ENCODE peak calls at places on chromosomes 11 and 22, in four cellular contexts. One of them, this sample, is unnamed.

GRCh38 chr11:134120921-134121526 is 52.2 kb downstream of the JAM3 start:
- DNase-seq in tibial nerve: peak
- DNase-seq in A549: no peak
- DNase-seq in CD4-positive, CD25-positive, alpha-beta regulatory T cell: no peak
- DNase-seq in this sample: peak

GRCh38 chr22:40668611-40669390 is 10.5 kb upstream of the MCHR1 start:
- DNase-seq in tibial nerve: no peak
- DNase-seq in A549: peak
- DNase-seq in CD4-positive, CD25-positive, alpha-beta regulatory T cell: no peak
- DNase-seq in this sample: no peak

GRCh38 chr11:115613986-115614625 is 109.9 kb upstream of the CADM1 start:
- DNase-seq in tibial nerve: no peak
- DNase-seq in A549: peak
- DNase-seq in CD4-positive, CD25-positive, alpha-beta regulatory T cell: no peak
- DNase-seq in this sample: no peak

GRCh38 chr11:1820463-1821325 is 14.1 kb upstream of the SYT8 start:
- DNase-seq in tibial nerve: no peak
- DNase-seq in A549: no peak
- DNase-seq in CD4-positive, CD25-positive, alpha-beta regulatory T cell: no peak
- DNase-seq in this sample: no peak

GRCh38 chr22:38260760-38261477 is 11.9 kb downstream of the TMEM184B start:
- DNase-seq in tibial nerve: no peak
- DNase-seq in A549: no peak
- DNase-seq in CD4-positive, CD25-positive, alpha-beta regulatory T cell: no peak
- DNase-seq in this sample: no peak

GRCh38 chr22:29069476-29069875 is 3.4 kb upstream of the KREMEN1 start:
- DNase-seq in tibial nerve: no peak
- DNase-seq in A549: no peak
- DNase-seq in CD4-positive, CD25-positive, alpha-beta regulatory T cell: no peak
- DNase-seq in this sample: no peak

GRCh38 chr11:118652681-118653181 is 26.7 kb downstream of the TREH start:
- DNase-seq in tibial nerve: no peak
- DNase-seq in A549: no peak
- DNase-seq in CD4-positive, CD25-positive, alpha-beta regulatory T cell: no peak
- DNase-seq in this sample: no peak

GRCh38 chr11:94473177-94473799 is 20.4 kb downstream of the MRE11 start:
- DNase-seq in tibial nerve: no peak
- DNase-seq in A549: no peak
- DNase-seq in CD4-positive, CD25-positive, alpha-beta regulatory T cell: no peak
- DNase-seq in this sample: no peak

GRCh38 chr22:43475549-43476076 is 63.8 kb downstream of the MPPED1 start:
- DNase-seq in tibial nerve: no peak
- DNase-seq in A549: no peak
- DNase-seq in CD4-positive, CD25-positive, alpha-beta regulatory T cell: no peak
- DNase-seq in this sample: no peak

GRCh38 chr22:26624788-26625187 is 3.0 kb downstream of the CRYBA4 start:
- DNase-seq in tibial nerve: no peak
- DNase-seq in A549: no peak
- DNase-seq in CD4-positive, CD25-positive, alpha-beta regulatory T cell: no peak
- DNase-seq in this sample: no peak

GRCh38 chr11:75969626-75970308 is 154.8 kb downstream of the UVRAG start:
- DNase-seq in tibial nerve: no peak
- DNase-seq in A549: no peak
- DNase-seq in CD4-positive, CD25-positive, alpha-beta regulatory T cell: no peak
- DNase-seq in this sample: no peak

GRCh38 chr11:43879789-43880639 is 617 bp upstream of the ALKBH3 start:
- DNase-seq in tibial nerve: no peak
- DNase-seq in A549: no peak
- DNase-seq in CD4-positive, CD25-positive, alpha-beta regulatory T cell: no peak
- DNase-seq in this sample: no peak

GRCh38 chr11:19323502-19323901 is 82.8 kb upstream of the E2F8 start:
- DNase-seq in tibial nerve: no peak
- DNase-seq in A549: no peak
- DNase-seq in CD4-positive, CD25-positive, alpha-beta regulatory T cell: no peak
- DNase-seq in this sample: no peak

GRCh38 chr22:47563406-47564157 is 801.1 kb downstream of the TBC1D22A start:
- DNase-seq in tibial nerve: no peak
- DNase-seq in A549: no peak
- DNase-seq in CD4-positive, CD25-positive, alpha-beta regulatory T cell: no peak
- DNase-seq in this sample: no peak

GRCh38 chr22:30875481-30876215 is 92.9 kb downstream of the MORC2 start:
- DNase-seq in tibial nerve: no peak
- DNase-seq in A549: no peak
- DNase-seq in CD4-positive, CD25-positive, alpha-beta regulatory T cell: no peak
- DNase-seq in this sample: peak

GRCh38 chr11:74019860-74020259 is 11.0 kb upstream of the UCP3 start:
- DNase-seq in tibial nerve: no peak
- DNase-seq in A549: no peak
- DNase-seq in CD4-positive, CD25-positive, alpha-beta regulatory T cell: no peak
- DNase-seq in this sample: no peak

GRCh38 chr22:49352361-49353169 is 475.1 kb downstream of the BRD1 start:
- DNase-seq in tibial nerve: no peak
- DNase-seq in A549: no peak
- DNase-seq in CD4-positive, CD25-positive, alpha-beta regulatory T cell: no peak
- DNase-seq in this sample: no peak

GRCh38 chr11:122202951-122203456 is 87.0 kb upstream of the BLID start:
- DNase-seq in tibial nerve: peak
- DNase-seq in A549: peak
- DNase-seq in CD4-positive, CD25-positive, alpha-beta regulatory T cell: no peak
- DNase-seq in this sample: peak

GRCh38 chr22:32561756-32562155 is 87.1 kb downstream of the FBXO7 start:
- DNase-seq in tibial nerve: no peak
- DNase-seq in A549: no peak
- DNase-seq in CD4-positive, CD25-positive, alpha-beta regulatory T cell: no peak
- DNase-seq in this sample: no peak

GRCh38 chr11:9719949-9720646 is 56.2 kb downstream of the SWAP70 start:
- DNase-seq in tibial nerve: no peak
- DNase-seq in A549: no peak
- DNase-seq in CD4-positive, CD25-positive, alpha-beta regulatory T cell: no peak
- DNase-seq in this sample: no peak

GRCh38 chr22:27241430-27242110 is 560.0 kb downstream of the MN1 start:
- DNase-seq in tibial nerve: no peak
- DNase-seq in A549: no peak
- DNase-seq in CD4-positive, CD25-positive, alpha-beta regulatory T cell: no peak
- DNase-seq in this sample: peak

GRCh38 chr11:120304526-120304925 is 20.6 kb upstream of the TLCD5 start:
- DNase-seq in tibial nerve: no peak
- DNase-seq in A549: peak
- DNase-seq in CD4-positive, CD25-positive, alpha-beta regulatory T cell: no peak
- DNase-seq in this sample: no peak

GRCh38 chr22:31210830-31211503 is 1.1 kb upstream of the LIMK2 start:
- DNase-seq in tibial nerve: peak
- DNase-seq in A549: no peak
- DNase-seq in CD4-positive, CD25-positive, alpha-beta regulatory T cell: no peak
- DNase-seq in this sample: peak

GRCh38 chr22:24007253-24008021 is 2.2 kb upstream of the GSTT4 start:
- DNase-seq in tibial nerve: no peak
- DNase-seq in A549: no peak
- DNase-seq in CD4-positive, CD25-positive, alpha-beta regulatory T cell: no peak
- DNase-seq in this sample: no peak

GRCh38 chr11:82859746-82860145 is 40.5 kb downstream of the PRCP start:
- DNase-seq in tibial nerve: no peak
- DNase-seq in A549: no peak
- DNase-seq in CD4-positive, CD25-positive, alpha-beta regulatory T cell: no peak
- DNase-seq in this sample: no peak

GRCh38 chr11:117189191-117189940 is 9.8 kb upstream of the TAGLN start:
- DNase-seq in tibial nerve: no peak
- DNase-seq in A549: no peak
- DNase-seq in CD4-positive, CD25-positive, alpha-beta regulatory T cell: no peak
- DNase-seq in this sample: peak

GRCh38 chr11:6737872-6738466 is 33.8 kb downstream of the OR2AG2 start:
- DNase-seq in tibial nerve: peak
- DNase-seq in A549: peak
- DNase-seq in CD4-positive, CD25-positive, alpha-beta regulatory T cell: peak
- DNase-seq in this sample: no peak

GRCh38 chr11:119307219-119307618 is 9.7 kb downstream of the MCAM start:
- DNase-seq in tibial nerve: no peak
- DNase-seq in A549: no peak
- DNase-seq in CD4-positive, CD25-positive, alpha-beta regulatory T cell: no peak
- DNase-seq in this sample: no peak

GRCh38 chr11:111761056-111761455 is 5.1 kb downstream of the PPP2R1B start:
- DNase-seq in tibial nerve: no peak
- DNase-seq in A549: no peak
- DNase-seq in CD4-positive, CD25-positive, alpha-beta regulatory T cell: no peak
- DNase-seq in this sample: no peak

GRCh38 chr11:105443623-105444022 is 166.2 kb upstream of the GRIA4 start:
- DNase-seq in tibial nerve: no peak
- DNase-seq in A549: no peak
- DNase-seq in CD4-positive, CD25-positive, alpha-beta regulatory T cell: no peak
- DNase-seq in this sample: no peak

GRCh38 chr11:118436639-118437045 is 350 bp downstream of the KMT2A start:
- DNase-seq in tibial nerve: peak
- DNase-seq in A549: no peak
- DNase-seq in CD4-positive, CD25-positive, alpha-beta regulatory T cell: peak
- DNase-seq in this sample: peak

GRCh38 chr11:72676874-72677341 is 2.7 kb upstream of the PDE2A start:
- DNase-seq in tibial nerve: peak
- DNase-seq in A549: peak
- DNase-seq in CD4-positive, CD25-positive, alpha-beta regulatory T cell: peak
- DNase-seq in this sample: no peak

GRCh38 chr11:133388975-133389568 is 143.2 kb downstream of the OPCML start:
- DNase-seq in tibial nerve: no peak
- DNase-seq in A549: no peak
- DNase-seq in CD4-positive, CD25-positive, alpha-beta regulatory T cell: no peak
- DNase-seq in this sample: no peak

GRCh38 chr11:20388096-20389055 is 860 bp downstream of the PRMT3 start:
- DNase-seq in tibial nerve: no peak
- DNase-seq in A549: no peak
- DNase-seq in CD4-positive, CD25-positive, alpha-beta regulatory T cell: no peak
- DNase-seq in this sample: no peak

GRCh38 chr11:77602385-77603105 is 12.8 kb downstream of the AQP11 start:
- DNase-seq in tibial nerve: no peak
- DNase-seq in A549: peak
- DNase-seq in CD4-positive, CD25-positive, alpha-beta regulatory T cell: no peak
- DNase-seq in this sample: no peak

GRCh38 chr11:67119577-67120391 is 721 bp downstream of the KDM2A start:
- DNase-seq in tibial nerve: peak
- DNase-seq in A549: peak
- DNase-seq in CD4-positive, CD25-positive, alpha-beta regulatory T cell: no peak
- DNase-seq in this sample: peak

GRCh38 chr11:58762284-58763119 is 30.8 kb upstream of the GLYAT start:
- DNase-seq in tibial nerve: no peak
- DNase-seq in A549: no peak
- DNase-seq in CD4-positive, CD25-positive, alpha-beta regulatory T cell: no peak
- DNase-seq in this sample: no peak

GRCh38 chr11:109527496-109527895 is 105.5 kb downstream of the C11orf87 start:
- DNase-seq in tibial nerve: no peak
- DNase-seq in A549: no peak
- DNase-seq in CD4-positive, CD25-positive, alpha-beta regulatory T cell: no peak
- DNase-seq in this sample: no peak
- H3K27ac ChIP-seq in tibial nerve: no peak
- H3K27ac ChIP-seq in A549: no peak
- H3K27ac ChIP-seq in CD4-positive, CD25-positive, alpha-beta regulatory T cell: no peak
- H3K27ac ChIP-seq in this sample: no peak

DNA sequence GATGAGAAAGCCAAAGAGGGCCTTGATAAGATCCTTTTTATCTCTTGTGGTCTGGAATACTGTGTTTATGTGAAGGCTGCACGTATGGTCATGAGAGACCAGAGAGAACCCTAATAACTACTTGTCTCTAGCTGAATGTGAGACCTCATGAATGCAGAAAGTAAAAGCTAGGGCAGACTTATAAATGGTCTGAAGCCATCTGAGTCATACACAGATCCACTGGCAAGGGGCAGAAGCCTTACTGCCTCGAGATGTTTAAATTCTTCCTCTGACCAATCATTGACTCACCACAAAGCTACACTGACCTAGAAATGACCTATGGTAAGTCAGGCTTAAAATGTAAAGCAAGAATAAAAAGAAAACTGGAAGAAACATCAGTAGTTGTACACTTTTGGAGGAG is 22.7 kb upstream of the OR4B1 start:
- DNase-seq in tibial nerve: no peak
- DNase-seq in A549: no peak
- DNase-seq in CD4-positive, CD25-positive, alpha-beta regulatory T cell: no peak
- DNase-seq in this sample: no peak
- H3K27ac ChIP-seq in tibial nerve: no peak
- H3K27ac ChIP-seq in A549: no peak
- H3K27ac ChIP-seq in CD4-positive, CD25-positive, alpha-beta regulatory T cell: no peak
- H3K27ac ChIP-seq in this sample: no peak

DNA sequence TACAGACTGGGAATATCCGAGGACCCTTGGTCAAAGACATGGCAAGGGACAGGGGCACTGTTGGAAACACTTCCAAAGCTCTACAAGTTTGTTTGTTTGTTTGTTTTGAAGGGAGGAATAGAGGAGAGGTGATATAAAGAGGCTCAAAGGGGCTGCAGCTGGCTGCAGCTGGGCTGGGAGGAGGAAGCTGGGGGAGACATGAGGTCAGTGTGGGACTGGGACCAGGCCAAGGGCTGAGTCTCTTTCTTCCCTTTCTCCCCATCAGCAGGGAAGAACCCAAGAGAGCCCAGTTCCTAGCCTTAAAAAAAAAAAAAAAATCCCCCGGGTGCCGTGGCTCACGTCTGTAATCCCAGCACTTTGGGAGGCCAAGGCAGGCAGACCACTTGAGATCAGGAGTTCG is 5.0 kb downstream of the RHOG start:
- DNase-seq in tibial nerve: no peak
- DNase-seq in A549: no peak
- DNase-seq in CD4-positive, CD25-positive, alpha-beta regulatory T cell: no peak
- DNase-seq in this sample: no peak
- H3K27ac ChIP-seq in tibial nerve: no peak
- H3K27ac ChIP-seq in A549: no peak
- H3K27ac ChIP-seq in CD4-positive, CD25-positive, alpha-beta regulatory T cell: peak
- H3K27ac ChIP-seq in this sample: no peak

GRCh38 chr11:68142441-68143309 is 21.5 kb upstream of the CHKA start:
- DNase-seq in tibial nerve: no peak
- DNase-seq in A549: no peak
- DNase-seq in CD4-positive, CD25-positive, alpha-beta regulatory T cell: no peak
- DNase-seq in this sample: no peak
- H3K27ac ChIP-seq in tibial nerve: peak
- H3K27ac ChIP-seq in A549: peak
- H3K27ac ChIP-seq in CD4-positive, CD25-positive, alpha-beta regulatory T cell: no peak
- H3K27ac ChIP-seq in this sample: no peak

GRCh38 chr11:57513911-57514537 is 1.5 kb downstream of the SLC43A1 start:
- DNase-seq in tibial nerve: peak
- DNase-seq in A549: no peak
- DNase-seq in CD4-positive, CD25-positive, alpha-beta regulatory T cell: no peak
- DNase-seq in this sample: peak

GRCh38 chr11:57515332-57516060 is at the start of gene SLC43A1:
- DNase-seq in tibial nerve: peak
- DNase-seq in A549: peak
- DNase-seq in CD4-positive, CD25-positive, alpha-beta regulatory T cell: no peak
- DNase-seq in this sample: peak

GRCh38 chr11:57514538-57515331 is 767 bp downstream of the SLC43A1 start:
- DNase-seq in tibial nerve: peak
- DNase-seq in A549: peak
- DNase-seq in CD4-positive, CD25-positive, alpha-beta regulatory T cell: peak
- DNase-seq in this sample: peak

GRCh38 chr11:57513446-57513795 is 2.1 kb downstream of the SLC43A1 start:
- DNase-seq in tibial nerve: no peak
- DNase-seq in A549: no peak
- DNase-seq in CD4-positive, CD25-positive, alpha-beta regulatory T cell: no peak
- DNase-seq in this sample: no peak

GRCh38 chr11:57516061-57516443 is 550 bp upstream of the SLC43A1 start:
- DNase-seq in tibial nerve: no peak
- DNase-seq in A549: no peak
- DNase-seq in CD4-positive, CD25-positive, alpha-beta regulatory T cell: no peak
- DNase-seq in this sample: no peak
- H3K27ac ChIP-seq in tibial nerve: peak
- H3K27ac ChIP-seq in A549: peak
- H3K27ac ChIP-seq in CD4-positive, CD25-positive, alpha-beta regulatory T cell: no peak
- H3K27ac ChIP-seq in this sample: peak

This sample was measured in tibial artery.